ENCODE peak calls at places on chromosomes 13 and 19, in nine cellular contexts. R is fibroblast of lung, F is neural crest cell, Y is choroid plexus epithelial cell, M is osteocyte, H is endothelial cell, B is mucosa of descending colon, Q is fibroblast of mammary gland, S is left ventricle myocardium inferior. X is an unnamed sample.

GRCh38 chr13:87123987-87124784 is 547.0 kb upstream of the SLITRK5 start:
- DNase-seq in R (peak; percentile 100), F (no peak), Y (peak; percentile 100), M (peak; percentile 86), H (no peak), B (no peak), Q (peak; percentile 98), S (peak; percentile 18), X (no peak)

GRCh38 chr13:114088234-114088633 is 44.2 kb downstream of the RASA3 start:
- DNase-seq in R (no peak), F (no peak), Y (no peak), M (no peak), H (no peak), B (no peak), Q (no peak), S (no peak), X (no peak)

GRCh38 chr19:30780456-30780855 is 408.3 kb downstream of the ZNF536 start:
- DNase-seq in R (no peak), F (no peak), Y (no peak), M (no peak), H (no peak), B (no peak), Q (no peak), S (no peak), X (no peak)

GRCh38 chr13:48000559-48001126 is 430 bp downstream of the SUCLA2 start:
- DNase-seq in R (peak; percentile 10), F (no peak), Y (peak; percentile 16), M (peak; percentile 85), H (no peak), B (no peak), Q (no peak), S (no peak), X (no peak)

GRCh38 chr19:40625406-40626120 is 24.4 kb downstream of the LTBP4 start:
- DNase-seq in R (no peak), F (no peak), Y (no peak), M (no peak), H (no peak), B (no peak), Q (no peak), S (no peak), X (no peak)

GRCh38 chr13:99431927-99432636 is 69.2 kb upstream of the TM9SF2 start:
- DNase-seq in R (no peak), F (no peak), Y (no peak), M (no peak), H (no peak), B (no peak), Q (no peak), S (no peak), X (no peak)

GRCh38 chr19:4991996-4992698 is 23.2 kb downstream of the KDM4B start:
- DNase-seq in R (no peak), F (no peak), Y (no peak), M (no peak), H (no peak), B (no peak), Q (no peak), S (no peak), X (no peak)

GRCh38 chr13:79735228-79735627 is 254.3 kb downstream of the NDFIP2 start:
- DNase-seq in R (peak; percentile 23), F (no peak), Y (no peak), M (no peak), H (no peak), B (no peak), Q (peak; percentile 53), S (no peak), X (no peak)

GRCh38 chr13:49444517-49445395 is 682 bp downstream of the SETDB2 start:
- DNase-seq in R (peak; percentile 69), F (no peak), Y (peak; percentile 67), M (no peak), H (no peak), B (no peak), Q (peak; percentile 87), S (no peak), X (no peak)

GRCh38 chr13:49652691-49653305 is 24.5 kb downstream of the ARL11 start:
- DNase-seq in R (peak; percentile 39), F (peak; percentile 32), Y (peak; percentile 40), M (no peak), H (peak; percentile 54), B (no peak), Q (peak; percentile 49), S (no peak), X (no peak)

GRCh38 chr13:106336663-106337062 is 198.8 kb downstream of the EFNB2 start:
- DNase-seq in R (no peak), F (no peak), Y (no peak), M (no peak), H (no peak), B (no peak), Q (no peak), S (no peak), X (no peak)

GRCh38 chr19:17357078-17357666 is 19.8 kb downstream of the GTPBP3 start:
- DNase-seq in R (no peak), F (no peak), Y (no peak), M (no peak), H (no peak), B (no peak), Q (no peak), S (no peak), X (no peak)

GRCh38 chr19:38265213-38265861 is 964 bp downstream of the SPINT2 start:
- DNase-seq in R (no peak), F (no peak), Y (peak; percentile 50), M (no peak), H (no peak), B (peak; percentile 71), Q (no peak), S (no peak), X (no peak)

GRCh38 chr13:76803831-76804230 is 82.4 kb downstream of the KCTD12 start:
- DNase-seq in R (no peak), F (no peak), Y (no peak), M (no peak), H (no peak), B (no peak), Q (no peak), S (no peak), X (no peak)

GRCh38 chr13:30679483-30680330 is 55.6 kb upstream of the ALOX5AP start:
- DNase-seq in R (peak; percentile 61), F (no peak), Y (peak; percentile 75), M (no peak), H (peak; percentile 37), B (no peak), Q (peak; percentile 51), S (no peak), X (no peak)

GRCh38 chr19:45687599-45687998 is 4.2 kb downstream of the SNRPD2 start:
- DNase-seq in R (no peak), F (no peak), Y (no peak), M (no peak), H (no peak), B (no peak), Q (no peak), S (no peak), X (no peak)
- TF ChIP-seq CTCF in R (no peak), F (no peak), Y (no peak), M (no peak), H (no peak), B (no peak), Q (no peak), S (no peak), X (no peak)

GRCh38 chr13:28754698-28755545 is 36.2 kb upstream of the SLC46A3 start:
- DNase-seq in R (peak; percentile 1), F (no peak), Y (peak; percentile 84), M (peak; percentile 79), H (peak; percentile 34), B (no peak), Q (no peak), S (peak; percentile 36), X (no peak)
- TF ChIP-seq CTCF in R (no peak), F (no peak), Y (peak; percentile 56), M (peak; percentile 14), H (peak; percentile 33), B (no peak), Q (no peak), S (peak; percentile 60), X (no peak)

DNA sequence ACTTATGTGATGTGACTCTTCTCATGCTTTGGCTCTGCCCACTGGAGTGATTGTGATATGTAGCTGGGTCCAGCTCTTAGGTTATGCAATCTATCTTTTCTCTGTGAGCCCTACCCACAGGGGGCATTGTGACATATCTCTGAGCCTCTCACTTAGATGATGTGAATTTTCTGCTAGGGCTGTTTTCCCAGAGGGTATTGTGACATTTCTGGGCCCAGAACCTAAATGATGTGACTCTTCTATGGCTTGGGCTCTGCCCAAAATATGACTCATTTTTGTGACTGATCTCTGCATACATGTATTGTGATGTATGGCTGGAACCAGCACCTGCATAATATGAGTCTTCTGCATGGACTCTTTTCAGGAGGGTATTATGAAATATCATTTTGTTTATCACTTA is 12.3 kb upstream of the ZNF254 start:
- DNase-seq in R (peak; percentile 61), F (no peak), Y (peak; percentile 39), M (peak; percentile 5), H (no peak), B (no peak), Q (peak; percentile 77), S (no peak), X (no peak)
- TF ChIP-seq CTCF in R (no peak), F (no peak), Y (no peak), M (no peak), H (no peak), B (no peak), Q (no peak), S (no peak), X (no peak)

GRCh38 chr19:15815306-15815705 is at the start of gene OR10H1:
- DNase-seq in R (no peak), F (no peak), Y (no peak), M (no peak), H (no peak), B (no peak), Q (no peak), S (no peak), X (no peak)

GRCh38 chr19:15810335-15810734 is 5.1 kb downstream of the OR10H1 start:
- DNase-seq in R (no peak), F (no peak), Y (no peak), M (no peak), H (no peak), B (no peak), Q (peak; percentile 0), S (no peak), X (no peak)

GRCh38 chr19:15811476-15811875 is 4.0 kb downstream of the OR10H1 start:
- DNase-seq in R (no peak), F (no peak), Y (no peak), M (no peak), H (no peak), B (no peak), Q (no peak), S (no peak), X (no peak)

GRCh38 chr19:15813916-15814315 is 1.5 kb downstream of the OR10H1 start:
- DNase-seq in R (no peak), F (no peak), Y (no peak), M (no peak), H (no peak), B (no peak), Q (no peak), S (no peak), X (no peak)

DNA sequence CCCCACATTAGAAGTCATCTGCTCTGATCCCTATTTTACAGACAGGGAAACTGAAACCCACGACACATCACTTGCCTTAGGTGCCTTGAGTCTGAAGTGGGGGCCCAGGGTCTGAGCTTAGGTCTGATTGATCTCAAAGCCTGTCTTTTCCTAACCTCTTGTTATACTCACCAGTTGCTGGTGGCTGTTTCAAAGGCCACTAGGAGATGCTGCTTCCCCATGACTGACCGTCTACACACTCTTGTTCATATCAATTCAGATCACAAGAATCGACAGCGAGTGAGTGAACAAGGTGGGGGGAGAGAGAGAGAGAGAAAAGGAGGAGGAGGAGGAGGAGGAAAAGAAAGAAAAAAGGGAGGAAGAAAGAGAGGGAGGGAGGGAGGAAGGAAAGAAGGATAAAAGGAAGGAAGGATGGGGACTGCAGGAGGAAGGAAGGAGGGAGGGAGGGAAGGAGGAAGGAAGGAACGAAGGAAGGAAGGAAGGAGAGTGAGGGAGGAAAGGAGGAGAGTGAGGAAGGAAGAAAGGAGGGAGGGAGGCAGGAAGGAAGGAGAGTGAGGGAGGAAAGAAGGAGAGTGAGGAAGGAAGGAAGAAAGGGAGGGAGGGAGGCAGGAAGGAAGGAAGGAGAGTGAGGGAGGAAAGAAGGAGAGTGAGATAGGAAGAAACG is 3.3 kb downstream of the OR10H1 start:
- DNase-seq in R (no peak), F (no peak), Y (no peak), M (no peak), H (no peak), B (no peak), Q (no peak), S (no peak), X (no peak)
- TF ChIP-seq CTCF in R (no peak), F (no peak), Y (no peak), M (no peak), H (no peak), B (no peak), Q (no peak), S (no peak), X (no peak)

X was measured in type B pancreatic cell.